ENCODE peak calls at places on chromosomes 13 and 19, in four cellular contexts. One of them, this sample, is unnamed.
A peak's percentile ranks its signal among the peaks of the same experiment; 100 is the strongest.

GRCh38 chr19:55113570-55114039 is 3.8 kb downstream of the PPP1R12C start:
- DNase-seq in PC-3: no peak
- DNase-seq in aorta: peak; percentile 96
- DNase-seq in uterus: peak; percentile 96
- DNase-seq in this sample: peak; percentile 97

GRCh38 chr19:6047741-6048231 is 62.5 kb downstream of the RFX2 start:
- DNase-seq in PC-3: peak; percentile 80
- DNase-seq in uterus: peak; percentile 24
- DNase-seq in aorta: no peak
- DNase-seq in this sample: peak; percentile 46

GRCh38 chr19:1265611-1266115 is 3.5 kb upstream of the CIRBP start:
- DNase-seq in PC-3: peak; percentile 52
- DNase-seq in uterus: peak; percentile 71
- DNase-seq in aorta: peak; percentile 94
- DNase-seq in this sample: peak; percentile 94

GRCh38 chr13:23349127-23349897 is 84.2 kb downstream of the SACS start:
- DNase-seq in PC-3: no peak
- DNase-seq in aorta: no peak
- DNase-seq in uterus: no peak
- DNase-seq in this sample: no peak

GRCh38 chr13:110092869-110093268 is 214.1 kb downstream of the COL4A1 start:
- DNase-seq in PC-3: no peak
- DNase-seq in aorta: no peak
- DNase-seq in uterus: no peak
- DNase-seq in this sample: no peak

GRCh38 chr13:32408999-32409313 is 19.0 kb downstream of the N4BP2L1 start:
- DNase-seq in PC-3: no peak
- DNase-seq in uterus: no peak
- DNase-seq in aorta: no peak
- DNase-seq in this sample: no peak

GRCh38 chr19:30172643-30173242 is 199.4 kb upstream of the ZNF536 start:
- DNase-seq in aorta: no peak
- DNase-seq in uterus: no peak
- DNase-seq in PC-3: no peak
- DNase-seq in this sample: no peak

GRCh38 chr19:17944301-17944700 is 11.5 kb downstream of the CCDC124 start:
- DNase-seq in aorta: no peak
- DNase-seq in uterus: no peak
- DNase-seq in PC-3: peak; percentile 82
- DNase-seq in this sample: no peak

GRCh38 chr19:35519291-35519690 is 5.8 kb upstream of the DMKN start:
- DNase-seq in PC-3: peak; percentile 85
- DNase-seq in uterus: no peak
- DNase-seq in aorta: no peak
- DNase-seq in this sample: no peak

GRCh38 chr13:82010780-82011179 is 1669.9 kb upstream of the SPRY2 start:
- DNase-seq in uterus: no peak
- DNase-seq in PC-3: peak; percentile 20
- DNase-seq in aorta: no peak
- DNase-seq in this sample: no peak

GRCh38 chr13:41802033-41802683 is 158.8 kb downstream of the VWA8 start:
- DNase-seq in uterus: no peak
- DNase-seq in PC-3: no peak
- DNase-seq in aorta: no peak
- DNase-seq in this sample: no peak

GRCh38 chr13:20149762-20150161 is 11.1 kb downstream of the GJA3 start:
- DNase-seq in aorta: no peak
- DNase-seq in uterus: no peak
- DNase-seq in PC-3: no peak
- DNase-seq in this sample: no peak

GRCh38 chr13:30364876-30365275 is 57.4 kb upstream of the UBE2L5 start:
- DNase-seq in uterus: no peak
- DNase-seq in PC-3: no peak
- DNase-seq in aorta: no peak
- DNase-seq in this sample: no peak

GRCh38 chr19:21694171-21694906 is 73.0 kb downstream of the ZNF100 start:
- DNase-seq in uterus: peak; percentile 50
- DNase-seq in PC-3: no peak
- DNase-seq in aorta: no peak
- DNase-seq in this sample: no peak

GRCh38 chr19:10142701-10143375 is 23.1 kb upstream of the EIF3G start:
- DNase-seq in aorta: no peak
- DNase-seq in uterus: no peak
- DNase-seq in PC-3: no peak
- DNase-seq in this sample: no peak

GRCh38 chr13:106680796-106681482 is 113.0 kb upstream of the ARGLU1 start:
- DNase-seq in PC-3: no peak
- DNase-seq in aorta: no peak
- DNase-seq in uterus: no peak
- DNase-seq in this sample: no peak

GRCh38 chr13:64529874-64530485 is 2700.2 kb downstream of the PCDH9 start:
- DNase-seq in uterus: no peak
- DNase-seq in PC-3: peak; percentile 30
- DNase-seq in aorta: no peak
- DNase-seq in this sample: no peak

GRCh38 chr19:18651738-18652137 is 14.9 kb downstream of the KLHL26 start:
- DNase-seq in PC-3: no peak
- DNase-seq in aorta: no peak
- DNase-seq in uterus: no peak
- DNase-seq in this sample: no peak

GRCh38 chr19:799076-799881 is 2.0 kb downstream of the PTBP1 start:
- DNase-seq in PC-3: peak; percentile 26
- DNase-seq in aorta: no peak
- DNase-seq in uterus: no peak
- DNase-seq in this sample: no peak

GRCh38 chr13:108779308-108779707 is 149.9 kb downstream of the MYO16 start:
- DNase-seq in PC-3: no peak
- DNase-seq in aorta: no peak
- DNase-seq in uterus: no peak
- DNase-seq in this sample: no peak

GRCh38 chr19:5686647-5687359 is 3.3 kb upstream of the RPL36 start:
- DNase-seq in PC-3: peak; percentile 98
- DNase-seq in uterus: peak; percentile 98
- DNase-seq in aorta: peak; percentile 100
- DNase-seq in this sample: peak; percentile 96

GRCh38 chr13:42211704-42212103 is 60.2 kb upstream of the AKAP11 start:
- DNase-seq in uterus: no peak
- DNase-seq in aorta: no peak
- DNase-seq in PC-3: peak; percentile 7
- DNase-seq in this sample: no peak

GRCh38 chr19:39916236-39916635 is 18.2 kb downstream of the FCGBP start:
- DNase-seq in PC-3: no peak
- DNase-seq in uterus: no peak
- DNase-seq in aorta: no peak
- DNase-seq in this sample: peak; percentile 43

GRCh38 chr13:35720290-35720689 is 243.8 kb upstream of the MAB21L1 start:
- DNase-seq in uterus: no peak
- DNase-seq in PC-3: peak; percentile 57
- DNase-seq in aorta: no peak
- DNase-seq in this sample: no peak

GRCh38 chr13:98773921-98774320 is 21.4 kb upstream of the SLC15A1 start:
- DNase-seq in aorta: no peak
- DNase-seq in PC-3: no peak
- DNase-seq in uterus: no peak
- DNase-seq in this sample: no peak

GRCh38 chr13:48531416-48532145 is 1.3 kb downstream of the RCBTB2 start:
- DNase-seq in aorta: no peak
- DNase-seq in uterus: no peak
- DNase-seq in PC-3: no peak
- DNase-seq in this sample: no peak

GRCh38 chr19:1725100-1726064 is 27.9 kb upstream of the ONECUT3 start:
- DNase-seq in PC-3: peak; percentile 46
- DNase-seq in aorta: no peak
- DNase-seq in uterus: no peak
- DNase-seq in this sample: no peak

GRCh38 chr13:40776681-40777165 is 5.7 kb upstream of the MRPS31 start:
- DNase-seq in aorta: no peak
- DNase-seq in PC-3: peak; percentile 54
- DNase-seq in uterus: no peak
- DNase-seq in this sample: no peak

GRCh38 chr13:24644051-24644450 is 36.2 kb upstream of the ATP12A start:
- DNase-seq in uterus: no peak
- DNase-seq in PC-3: peak; percentile 27
- DNase-seq in aorta: no peak
- DNase-seq in this sample: no peak

GRCh38 chr19:50214699-50215543 is 11.5 kb downstream of the MYH14 start:
- DNase-seq in aorta: no peak
- DNase-seq in PC-3: peak; percentile 97
- DNase-seq in uterus: no peak
- DNase-seq in this sample: no peak

GRCh38 chr13:93559718-93560117 is 333.1 kb downstream of the GPC6 start:
- DNase-seq in uterus: no peak
- DNase-seq in aorta: no peak
- DNase-seq in PC-3: peak; percentile 94
- DNase-seq in this sample: no peak

GRCh38 chr13:93549326-93549855 is 322.8 kb downstream of the GPC6 start:
- DNase-seq in PC-3: no peak
- DNase-seq in uterus: no peak
- DNase-seq in aorta: no peak
- DNase-seq in this sample: no peak

GRCh38 chr13:93552596-93552995 is 326.0 kb downstream of the GPC6 start:
- DNase-seq in aorta: no peak
- DNase-seq in uterus: no peak
- DNase-seq in PC-3: no peak
- DNase-seq in this sample: no peak

GRCh38 chr13:93558637-93559036 is 332.0 kb downstream of the GPC6 start:
- DNase-seq in aorta: no peak
- DNase-seq in PC-3: no peak
- DNase-seq in uterus: no peak
- DNase-seq in this sample: no peak

GRCh38 chr13:93554514-93554913 is 327.9 kb downstream of the GPC6 start:
- DNase-seq in PC-3: no peak
- DNase-seq in aorta: no peak
- DNase-seq in uterus: no peak
- DNase-seq in this sample: no peak
- H3K27ac ChIP-seq in PC-3: no peak overlapping the region
- H3K27ac ChIP-seq in aorta: no peak overlapping the region
- H3K27ac ChIP-seq in uterus: no peak overlapping the region
- H3K27ac ChIP-seq in this sample: no peak overlapping the region

GRCh38 chr13:113949546-113949945 is 24.3 kb downstream of the C13orf46 start:
- DNase-seq in uterus: no peak
- DNase-seq in aorta: peak; percentile 74
- DNase-seq in PC-3: no peak
- DNase-seq in this sample: no peak

GRCh38 chr13:113952983-113953520 is 20.8 kb downstream of the C13orf46 start:
- DNase-seq in PC-3: no peak
- DNase-seq in aorta: peak; percentile 67
- DNase-seq in uterus: no peak
- DNase-seq in this sample: no peak

GRCh38 chr13:113950451-113951245 is 23.2 kb downstream of the C13orf46 start:
- DNase-seq in PC-3: no peak
- DNase-seq in uterus: no peak
- DNase-seq in aorta: peak; percentile 74
- DNase-seq in this sample: no peak

GRCh38 chr13:113952151-113952982 is 21.5 kb downstream of the C13orf46 start:
- DNase-seq in uterus: no peak
- DNase-seq in aorta: peak; percentile 72
- DNase-seq in PC-3: no peak
- DNase-seq in this sample: no peak

DNA sequence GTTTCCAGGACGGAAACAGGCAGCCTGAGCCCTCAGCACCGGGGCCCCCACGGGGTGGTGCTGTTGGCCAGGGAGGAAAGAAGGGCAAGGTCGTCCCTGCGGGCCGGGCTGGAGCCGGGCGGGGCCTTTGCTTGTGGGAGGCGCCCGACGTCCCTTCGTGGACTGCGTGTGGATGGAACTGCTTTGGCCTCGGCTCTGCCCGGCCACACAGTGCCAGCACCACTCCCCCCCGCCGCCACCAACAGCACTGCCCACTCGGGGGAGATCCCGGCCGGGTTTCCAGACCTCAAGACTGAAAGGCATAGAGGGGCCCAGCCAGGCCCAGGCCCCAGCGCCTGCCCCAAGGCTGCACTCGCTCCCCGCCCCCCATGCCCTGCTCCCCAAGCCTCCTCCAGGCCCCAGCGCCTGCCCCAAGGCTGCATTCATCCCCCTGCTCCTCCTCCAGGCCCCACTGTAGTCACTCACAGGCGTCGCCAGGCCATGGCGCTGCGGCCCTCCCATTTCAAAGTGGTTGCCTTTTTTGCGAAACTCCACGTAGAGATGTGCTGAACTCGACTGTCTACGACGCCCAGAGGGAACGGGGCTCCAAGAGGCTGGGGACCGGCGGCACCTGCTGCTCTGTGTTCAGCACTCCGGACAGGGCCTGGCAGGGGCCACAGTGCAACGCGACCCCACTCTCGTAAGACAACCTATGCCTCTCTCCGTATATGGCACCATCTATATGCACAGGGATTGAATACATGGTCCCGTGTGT is 22.5 kb downstream of the C13orf46 start:
- DNase-seq in PC-3: peak; percentile 85
- DNase-seq in aorta: peak; percentile 96
- DNase-seq in uterus: peak; percentile 88
- DNase-seq in this sample: peak; percentile 90
- H3K4me3 ChIP-seq in PC-3: no peak overlapping the region
- H3K4me3 ChIP-seq in aorta: no peak overlapping the region
- H3K4me3 ChIP-seq in uterus: no peak overlapping the region
- H3K4me3 ChIP-seq in this sample: peak overlapping the region; percentile 29

GRCh38 chr19:14116525-14116917 is 1.0 kb downstream of the PRKACA start:
- DNase-seq in aorta: no peak
- DNase-seq in uterus: no peak
- DNase-seq in PC-3: no peak
- DNase-seq in this sample: no peak
- H3K27ac ChIP-seq in aorta: no peak overlapping the region
- H3K27ac ChIP-seq in uterus: peak overlapping the region; percentile 90
- H3K27ac ChIP-seq in PC-3: no peak overlapping the region
- H3K27ac ChIP-seq in this sample: peak overlapping the region; percentile 92

GRCh38 chr19:41324231-41324702 is 14.3 kb downstream of the CCDC97 start:
- DNase-seq in uterus: no peak
- DNase-seq in aorta: no peak
- DNase-seq in PC-3: no peak
- DNase-seq in this sample: no peak

GRCh38 chr19:41322451-41322850 is 12.5 kb downstream of the CCDC97 start:
- DNase-seq in PC-3: no peak
- DNase-seq in uterus: no peak
- DNase-seq in aorta: no peak
- DNase-seq in this sample: no peak

GRCh38 chr19:41323430-41324125 is 13.6 kb downstream of the CCDC97 start:
- DNase-seq in aorta: peak; percentile 89
- DNase-seq in PC-3: peak; percentile 72
- DNase-seq in uterus: peak; percentile 86
- DNase-seq in this sample: peak; percentile 83

GRCh38 chr19:41321600-41322270 is 11.8 kb downstream of the CCDC97 start:
- DNase-seq in aorta: no peak
- DNase-seq in uterus: peak; percentile 59
- DNase-seq in PC-3: peak; percentile 41
- DNase-seq in this sample: no peak

DNA sequence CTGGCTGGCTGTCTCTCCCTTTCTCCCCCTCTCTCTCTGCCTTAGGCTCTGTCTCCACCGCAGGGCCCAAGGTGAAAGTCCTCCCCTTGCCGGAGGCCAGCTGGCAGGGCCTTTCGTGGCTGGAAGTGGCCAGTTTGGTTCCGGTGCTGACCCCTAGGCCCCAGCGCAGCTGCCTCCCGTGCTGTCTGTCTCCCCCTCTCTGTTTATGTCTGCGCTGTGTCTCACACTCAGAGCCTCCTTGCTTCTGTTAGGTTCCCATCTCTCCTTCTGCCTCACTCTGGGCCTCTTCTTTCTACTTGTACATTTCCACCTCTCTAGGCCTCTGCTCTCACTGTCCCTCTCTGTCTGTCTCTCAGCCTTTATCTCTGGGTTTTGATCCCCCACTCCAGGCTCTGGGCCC is 13.1 kb downstream of the CCDC97 start:
- DNase-seq in uterus: peak; percentile 76
- DNase-seq in PC-3: no peak
- DNase-seq in aorta: no peak
- DNase-seq in this sample: no peak
- H3K4me3 ChIP-seq in uterus: no peak overlapping the region
- H3K4me3 ChIP-seq in PC-3: no peak overlapping the region
- H3K4me3 ChIP-seq in aorta: no peak overlapping the region
- H3K4me3 ChIP-seq in this sample: no peak overlapping the region